ENCODE peak calls at places on chromosome 20, in six cellular contexts. W is psoas muscle; B is T-helper 2 cell; Y is stimulated activated CD4-positive, alpha-beta T cell treated with anti-CD3 and anti-CD28 coated beads, Interleukin-4, amount 100 ng/mL, for 1 hour; S is NCI-H524; C is COR-L47. U is an unnamed sample.

GRCh38 chr20:58719971-58720371 is 27.4 kb downstream of the NPEPL1 start:
- DNase-seq in W (no peak), B (no peak), Y (no peak), S (no peak), C (no peak), U (no peak)

GRCh38 chr20:37945034-37945660 is 42.2 kb downstream of the VSTM2L start:
- DNase-seq in W (no peak), B (no peak), Y (no peak), S (no peak), C (peak), U (no peak)

GRCh38 chr20:50293244-50294139 is 102.9 kb downstream of the CEBPB start:
- DNase-seq in W (peak), B (no peak), Y (no peak), S (no peak), C (no peak), U (no peak)

GRCh38 chr20:2822073-2822472 is 5.9 kb downstream of the TMEM239 start:
- DNase-seq in W (no peak), B (no peak), Y (no peak), S (no peak), C (no peak), U (no peak)

GRCh38 chr20:24980321-24981053 is 12.1 kb downstream of the APMAP start:
- DNase-seq in W (no peak), B (no peak), Y (no peak), S (no peak), C (no peak), U (no peak)

GRCh38 chr20:2005831-2006426 is 12.1 kb upstream of the PDYN start:
- DNase-seq in W (peak), B (peak), Y (peak), S (no peak), C (no peak), U (peak)

GRCh38 chr20:50358166-50358565 is 152.0 kb upstream of the PTPN1 start:
- DNase-seq in W (no peak), B (no peak), Y (no peak), S (no peak), C (no peak), U (no peak)

GRCh38 chr20:51172558-51173428 is 149.9 kb upstream of the KCNG1 start:
- DNase-seq in W (no peak), B (no peak), Y (no peak), S (no peak), C (peak), U (no peak)

GRCh38 chr20:9147553-9148024 is 78.7 kb downstream of the PLCB4 start:
- DNase-seq in W (no peak), B (no peak), Y (no peak), S (no peak), C (no peak), U (peak)

GRCh38 chr20:58268936-58269619 is 40.4 kb upstream of the RAB22A start:
- DNase-seq in W (no peak), B (no peak), Y (no peak), S (no peak), C (no peak), U (no peak)

GRCh38 chr20:31670371-31671228 is 32.9 kb downstream of the COX4I2 start:
- DNase-seq in W (peak), B (no peak), Y (no peak), S (no peak), C (peak), U (no peak)

GRCh38 chr20:38242848-38243449 is 17.6 kb downstream of the KIAA1755 start:
- DNase-seq in W (no peak), B (no peak), Y (no peak), S (no peak), C (no peak), U (no peak)

GRCh38 chr20:33673411-33674293 is 576 bp downstream of the NECAB3 start:
- DNase-seq in W (no peak), B (no peak), Y (peak), S (no peak), C (no peak), U (no peak)

GRCh38 chr20:25054995-25055629 is 2.8 kb downstream of the ACSS1 start:
- DNase-seq in W (no peak), B (no peak), Y (no peak), S (no peak), C (no peak), U (peak)

GRCh38 chr20:19407731-19408130 is 195.3 kb downstream of the SLC24A3 start:
- DNase-seq in W (no peak), B (no peak), Y (no peak), S (no peak), C (no peak), U (no peak)

GRCh38 chr20:24737212-24737850 is 211.7 kb upstream of the CST7 start:
- DNase-seq in W (no peak), B (no peak), Y (no peak), S (no peak), C (no peak), U (no peak)

GRCh38 chr20:11041396-11041795 is 367.6 kb upstream of the JAG1 start:
- DNase-seq in W (no peak), B (no peak), Y (no peak), S (no peak), C (no peak), U (no peak)

U was measured in adipocyte.